ENCODE peak calls at places on chromosomes 13 and 19, in nine cellular contexts. G, Z, H, T, W, Q, F, C and P are unnamed samples.

GRCh38 chr19:1425102-1425842 is 12.9 kb upstream of the RPS15 start:
- DNase-seq in H (no peak), Q (no peak), G (no peak), W (no peak), Z (no peak), C (no peak), T (no peak), F (no peak), P (no peak)

GRCh38 chr19:20611866-20612265 is 46.3 kb upstream of the ZNF737 start:
- DNase-seq in G (no peak), Z (no peak), F (no peak), Q (no peak), T (no peak), W (peak; percentile 25), C (no peak), H (no peak), P (no peak)

GRCh38 chr19:18220632-18221275 is 5.5 kb downstream of the PDE4C start:
- DNase-seq in W (no peak), H (no peak), Q (no peak), Z (no peak), G (no peak), F (no peak), C (no peak), T (no peak), P (no peak)

GRCh38 chr19:41597600-41598041 is 21.7 kb downstream of the CEACAM21 start:
- DNase-seq in T (peak; percentile 70), Z (peak; percentile 77), C (peak; percentile 65), H (peak; percentile 59), Q (peak; percentile 45), G (peak; percentile 43), F (peak; percentile 45), W (peak; percentile 88), P (peak; percentile 68)

GRCh38 chr19:38409631-38410133 is 6.8 kb downstream of the FAM98C start:
- DNase-seq in Q (no peak), F (no peak), C (no peak), Z (no peak), T (no peak), G (no peak), W (no peak), H (no peak), P (peak; percentile 81)

GRCh38 chr19:8304841-8305621 is 3.1 kb downstream of the CD320 start:
- DNase-seq in F (no peak), W (peak; percentile 49), Q (no peak), Z (peak; percentile 42), H (peak; percentile 21), T (peak; percentile 19), G (peak; percentile 19), C (peak; percentile 1), P (peak; percentile 70)

GRCh38 chr13:85655040-85655439 is 144.2 kb downstream of the SLITRK6 start:
- DNase-seq in H (no peak), G (no peak), Q (no peak), T (no peak), Z (no peak), W (no peak), C (no peak), F (no peak), P (no peak)

GRCh38 chr13:110211735-110212134 is 95.2 kb downstream of the COL4A1 start:
- DNase-seq in T (no peak), Q (no peak), Z (no peak), F (no peak), G (no peak), C (no peak), H (no peak), W (no peak), P (no peak)

GRCh38 chr19:4083677-4084546 is 17.2 kb upstream of the ZBTB7A start:
- DNase-seq in G (no peak), C (no peak), H (peak; percentile 58), T (peak; percentile 73), W (no peak), Z (peak; percentile 49), F (no peak), Q (no peak), P (no peak)

GRCh38 chr19:8503506-8503905 is 1.1 kb upstream of the PRAM1 start:
- DNase-seq in C (no peak), Z (no peak), G (no peak), W (no peak), H (no peak), F (no peak), Q (no peak), T (no peak), P (peak; percentile 36)

GRCh38 chr13:21069561-21070004 is 8.2 kb upstream of the LATS2 start:
- DNase-seq in Z (no peak), W (no peak), H (peak; percentile 41), F (no peak), C (no peak), Q (no peak), T (no peak), G (peak; percentile 43), P (no peak)

GRCh38 chr19:48025480-48025879 is 18.4 kb downstream of the CABP5 start:
- DNase-seq in Z (no peak), W (no peak), F (no peak), T (no peak), C (no peak), H (no peak), Q (no peak), G (no peak), P (no peak)
- H3K4me3 ChIP-seq in Z (no peak overlapping the region), W (no peak overlapping the region), F (no peak overlapping the region), T (no peak overlapping the region), C (no peak overlapping the region), H (no peak overlapping the region), Q (no peak overlapping the region), G (no peak overlapping the region), P (no peak overlapping the region)

DNA sequence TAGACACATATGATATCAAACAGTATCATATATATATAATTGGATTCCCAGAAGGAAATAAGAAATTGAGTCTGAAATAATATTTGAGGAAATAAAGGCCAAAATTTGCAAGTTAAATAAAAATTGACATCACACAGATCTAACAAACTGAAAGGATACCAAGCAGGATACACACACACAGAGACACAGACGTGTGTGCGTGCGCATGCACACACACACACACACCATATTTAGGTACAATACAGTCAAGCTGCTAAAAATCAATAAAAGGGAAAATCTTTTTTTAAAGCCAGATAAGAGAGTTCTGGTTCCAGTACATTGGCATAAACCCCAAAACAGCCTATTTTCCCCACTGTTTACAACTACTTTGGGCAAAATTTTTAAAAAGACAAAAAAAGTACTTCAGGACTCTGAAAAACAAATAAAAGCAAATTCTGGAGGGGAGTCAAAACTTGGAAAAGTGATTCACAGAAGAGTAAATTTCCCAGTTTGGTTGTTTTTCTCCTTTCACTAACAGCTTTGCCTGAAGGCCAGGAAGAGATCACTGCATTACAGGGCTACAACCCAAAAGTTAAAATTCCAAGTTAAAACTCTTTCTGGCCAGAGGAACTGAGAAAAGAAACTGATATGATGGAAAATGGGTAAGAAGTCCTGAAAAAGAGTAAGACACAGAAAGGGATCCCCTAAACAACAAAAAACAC is 16.2 kb downstream of the MYCBP2 start:
- DNase-seq in G (no peak), F (no peak), Q (no peak), C (no peak), T (no peak), H (no peak), Z (no peak), W (no peak), P (no peak)
- H3K4me1 ChIP-seq in G (peaks cover 16% of the 10 kb centered on the region), F (peaks cover 15% of the 10 kb centered on the region), Q (no peaks in the 10 kb centered on the region), C (peaks cover 92% of the 10 kb centered on the region), T (peaks cover 6% of the 10 kb centered on the region), H (peaks cover 55% of the 10 kb centered on the region), Z (peaks cover 94% of the 10 kb centered on the region), W (peaks cover 37% of the 10 kb centered on the region), P (peaks cover 7% of the 10 kb centered on the region)

GRCh38 chr13:108959254-108959653 is 329.8 kb downstream of the MYO16 start:
- DNase-seq in Z (no peak), C (no peak), H (no peak), W (no peak), Q (no peak), T (no peak), F (no peak), G (no peak), P (no peak)

GRCh38 chr13:108960006-108960405 is 330.6 kb downstream of the MYO16 start:
- DNase-seq in Z (no peak), H (no peak), C (no peak), F (no peak), T (no peak), Q (no peak), G (no peak), W (no peak), P (no peak)

GRCh38 chr13:108958013-108958376 is 328.6 kb downstream of the MYO16 start:
- DNase-seq in W (no peak), F (no peak), G (no peak), C (no peak), T (no peak), Q (no peak), H (no peak), Z (no peak), P (no peak)

GRCh38 chr13:108955741-108956140 is 326.3 kb downstream of the MYO16 start:
- DNase-seq in G (no peak), F (no peak), Z (no peak), C (no peak), Q (no peak), W (no peak), T (no peak), H (no peak), P (no peak)

DNA sequence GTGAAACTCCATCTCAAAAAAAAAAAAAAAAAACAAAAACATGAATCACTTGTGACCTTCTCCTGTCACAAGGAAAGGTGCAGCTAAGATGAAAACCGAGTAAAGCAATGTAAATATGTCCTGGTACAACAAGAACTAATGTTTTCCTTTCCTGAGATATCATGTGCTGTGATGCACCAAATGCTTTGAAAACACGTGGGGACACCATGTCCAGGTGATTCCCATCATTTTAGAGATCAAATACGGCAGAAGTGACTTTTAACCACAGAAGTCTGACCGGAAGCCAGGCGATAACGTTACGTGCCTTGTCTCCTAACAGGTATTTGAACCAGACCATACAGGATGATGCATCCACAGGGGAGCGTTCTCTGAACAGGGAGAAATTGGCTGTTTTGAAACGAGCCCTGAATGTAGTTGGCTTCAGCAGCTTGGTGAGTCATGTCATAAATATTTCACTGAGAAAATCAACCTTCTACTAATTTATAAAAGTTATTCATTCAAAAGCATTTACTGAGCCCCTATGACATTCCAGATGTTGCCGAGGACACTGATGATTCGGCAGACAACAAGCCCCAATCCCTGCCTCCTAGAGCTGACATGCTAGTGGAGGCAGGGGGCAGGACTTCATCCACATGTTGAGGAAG is 328.1 kb downstream of the MYO16 start:
- DNase-seq in F (no peak), Q (no peak), T (no peak), C (no peak), W (no peak), H (no peak), Z (no peak), G (peak; percentile 24), P (no peak)
- H3K4me3 ChIP-seq in F (no peak overlapping the region), Q (no peak overlapping the region), T (no peak overlapping the region), C (no peak overlapping the region), W (no peak overlapping the region), H (no peak overlapping the region), Z (no peak overlapping the region), G (no peak overlapping the region), P (no peak overlapping the region)

GRCh38 chr19:32150605-32151004 is 194.8 kb upstream of the ZNF507 start:
- DNase-seq in W (no peak), H (no peak), C (no peak), F (no peak), Q (no peak), T (no peak), Z (no peak), G (no peak), P (no peak)

DNA sequence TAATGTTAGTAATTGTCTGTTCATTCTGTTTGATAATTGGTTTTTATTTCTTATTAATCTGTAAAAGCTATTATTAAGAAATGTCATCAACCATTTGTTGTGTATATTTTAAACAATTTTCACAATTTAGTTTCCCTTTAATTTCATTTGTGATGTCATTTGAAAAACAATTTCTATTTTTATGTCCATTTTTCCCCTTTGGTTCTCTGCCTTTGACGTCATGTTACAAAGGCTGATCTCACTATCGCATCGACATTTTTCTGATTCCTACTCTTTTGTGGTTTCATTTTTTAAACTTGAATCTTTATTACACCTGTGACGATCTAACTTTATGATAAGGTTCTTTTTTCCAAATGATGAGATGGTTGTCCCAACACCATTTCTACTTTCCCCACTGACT is 191.0 kb upstream of the ZNF507 start:
- DNase-seq in H (no peak), T (no peak), Z (no peak), W (no peak), Q (no peak), C (no peak), F (no peak), G (no peak), P (no peak)
- H3K4me1 ChIP-seq in H (no peaks in the 10 kb centered on the region), T (no peaks in the 10 kb centered on the region), Z (no peaks in the 10 kb centered on the region), W (no peaks in the 10 kb centered on the region), Q (no peaks in the 10 kb centered on the region), C (no peaks in the 10 kb centered on the region), F (no peaks in the 10 kb centered on the region), G (no peaks in the 10 kb centered on the region), P (no peaks in the 10 kb centered on the region)